ENCODE peak calls at places on chromosomes 3 and 15, in six cellular contexts. G is EL, N is globus pallidus, J is NAMALWA, O is left lobe of liver, X is NCI-H69. D is an unnamed sample.

GRCh38 chr15:45871121-45871855 is 236.5 kb downstream of the SQOR start:
- DNase-seq in X (peak; percentile 69), O (no peak), G (peak; percentile 55), N (no peak), J (no peak), D (no peak)

GRCh38 chr3:139793408-139793807 is 115.6 kb upstream of the NMNAT3 start:
- DNase-seq in N (no peak), G (no peak), X (no peak), O (no peak), J (no peak), D (no peak)

GRCh38 chr15:64776402-64776786 is 1.0 kb upstream of the RBPMS2 start:
- DNase-seq in J (no peak), G (no peak), X (no peak), N (no peak), O (no peak), D (no peak)

GRCh38 chr3:11764931-11765363 is 81.7 kb downstream of the TAMM41 start:
- DNase-seq in J (no peak), N (peak; percentile 9), X (no peak), O (no peak), G (peak; percentile 62), D (no peak)

GRCh38 chr15:67145307-67145610 is 79.9 kb downstream of the SMAD3 start:
- DNase-seq in X (no peak), O (no peak), J (no peak), G (no peak), N (no peak), D (no peak)

GRCh38 chr3:181920409-181920808 is 208.7 kb downstream of the SOX2 start:
- DNase-seq in J (no peak), O (no peak), G (no peak), N (no peak), X (no peak), D (no peak)

GRCh38 chr3:53164911-53165310 is 3.9 kb downstream of the PRKCD start:
- DNase-seq in O (no peak), X (no peak), J (no peak), G (no peak), N (no peak), D (no peak)

GRCh38 chr3:172606021-172606420 is 82.8 kb upstream of the TNFSF10 start:
- DNase-seq in X (no peak), O (no peak), N (no peak), J (no peak), G (peak; percentile 79), D (no peak)

GRCh38 chr15:68232937-68233336 is 3.4 kb upstream of the CLN6 start:
- DNase-seq in N (peak; percentile 54), G (no peak), J (no peak), O (peak; percentile 44), X (no peak), D (no peak)

GRCh38 chr3:59424268-59425010 is 374.6 kb upstream of the CFAP20DC start:
- DNase-seq in X (no peak), G (peak; percentile 53), J (no peak), N (no peak), O (no peak), D (no peak)

D was measured in cerebellum.